ENCODE peak calls at places on chromosomes 13 and 19, in ten cellular contexts. One of them, this sample, is unnamed.

GRCh38 chr13:109481046-109481445 is 305.3 kb downstream of the IRS2 start:
- DNase-seq in neural progenitor cell: no peak
- DNase-seq in prostate gland: no peak
- DNase-seq in naive thymus-derived CD4-positive, alpha-beta T cell: no peak
- DNase-seq in right cardiac atrium: no peak
- DNase-seq in fibroblast of the aortic adventitia: no peak
- DNase-seq in psoas muscle: no peak
- DNase-seq in kidney epithelial cell: no peak
- DNase-seq in ascending aorta: no peak
- DNase-seq in astrocyte of the spinal cord: peak
- DNase-seq in this sample: no peak

GRCh38 chr19:41111296-41111695 is 2.9 kb upstream of the CYP2F1 start:
- DNase-seq in neural progenitor cell: no peak
- DNase-seq in prostate gland: no peak
- DNase-seq in naive thymus-derived CD4-positive, alpha-beta T cell: no peak
- DNase-seq in right cardiac atrium: no peak
- DNase-seq in fibroblast of the aortic adventitia: no peak
- DNase-seq in psoas muscle: no peak
- DNase-seq in kidney epithelial cell: no peak
- DNase-seq in ascending aorta: no peak
- DNase-seq in astrocyte of the spinal cord: no peak
- DNase-seq in this sample: no peak

GRCh38 chr13:75877092-75877491 is 241.0 kb downstream of the LMO7 start:
- DNase-seq in neural progenitor cell: peak
- DNase-seq in prostate gland: no peak
- DNase-seq in naive thymus-derived CD4-positive, alpha-beta T cell: no peak
- DNase-seq in right cardiac atrium: no peak
- DNase-seq in fibroblast of the aortic adventitia: no peak
- DNase-seq in psoas muscle: no peak
- DNase-seq in kidney epithelial cell: no peak
- DNase-seq in ascending aorta: no peak
- DNase-seq in astrocyte of the spinal cord: no peak
- DNase-seq in this sample: no peak

GRCh38 chr13:53200498-53201453 is 172.2 kb downstream of the OLFM4 start:
- DNase-seq in neural progenitor cell: peak
- DNase-seq in prostate gland: peak
- DNase-seq in naive thymus-derived CD4-positive, alpha-beta T cell: peak
- DNase-seq in right cardiac atrium: peak
- DNase-seq in fibroblast of the aortic adventitia: no peak
- DNase-seq in psoas muscle: peak
- DNase-seq in kidney epithelial cell: no peak
- DNase-seq in ascending aorta: no peak
- DNase-seq in astrocyte of the spinal cord: no peak
- DNase-seq in this sample: no peak

GRCh38 chr19:28514166-28514565 is 698.8 kb downstream of the UQCRFS1 start:
- DNase-seq in neural progenitor cell: no peak
- DNase-seq in prostate gland: no peak
- DNase-seq in naive thymus-derived CD4-positive, alpha-beta T cell: no peak
- DNase-seq in right cardiac atrium: no peak
- DNase-seq in fibroblast of the aortic adventitia: no peak
- DNase-seq in psoas muscle: no peak
- DNase-seq in kidney epithelial cell: no peak
- DNase-seq in ascending aorta: no peak
- DNase-seq in astrocyte of the spinal cord: no peak
- DNase-seq in this sample: no peak

GRCh38 chr13:75547917-75548316 is 1.7 kb upstream of the UCHL3 start:
- DNase-seq in neural progenitor cell: no peak
- DNase-seq in prostate gland: no peak
- DNase-seq in naive thymus-derived CD4-positive, alpha-beta T cell: no peak
- DNase-seq in right cardiac atrium: no peak
- DNase-seq in fibroblast of the aortic adventitia: no peak
- DNase-seq in psoas muscle: no peak
- DNase-seq in kidney epithelial cell: no peak
- DNase-seq in ascending aorta: no peak
- DNase-seq in astrocyte of the spinal cord: no peak
- DNase-seq in this sample: no peak

GRCh38 chr19:9151367-9151766 is 11.2 kb downstream of the ZNF317 start:
- DNase-seq in neural progenitor cell: no peak
- DNase-seq in prostate gland: no peak
- DNase-seq in naive thymus-derived CD4-positive, alpha-beta T cell: no peak
- DNase-seq in right cardiac atrium: no peak
- DNase-seq in fibroblast of the aortic adventitia: no peak
- DNase-seq in psoas muscle: no peak
- DNase-seq in kidney epithelial cell: no peak
- DNase-seq in ascending aorta: no peak
- DNase-seq in astrocyte of the spinal cord: no peak
- DNase-seq in this sample: no peak

GRCh38 chr13:109274188-109274821 is 512.1 kb downstream of the IRS2 start:
- DNase-seq in neural progenitor cell: peak
- DNase-seq in prostate gland: no peak
- DNase-seq in naive thymus-derived CD4-positive, alpha-beta T cell: no peak
- DNase-seq in right cardiac atrium: no peak
- DNase-seq in fibroblast of the aortic adventitia: peak
- DNase-seq in psoas muscle: no peak
- DNase-seq in kidney epithelial cell: no peak
- DNase-seq in ascending aorta: no peak
- DNase-seq in astrocyte of the spinal cord: peak
- DNase-seq in this sample: no peak

GRCh38 chr13:51995677-51996551 is 15.3 kb downstream of the ATP7B start:
- DNase-seq in neural progenitor cell: peak
- DNase-seq in prostate gland: peak
- DNase-seq in naive thymus-derived CD4-positive, alpha-beta T cell: no peak
- DNase-seq in right cardiac atrium: peak
- DNase-seq in fibroblast of the aortic adventitia: peak
- DNase-seq in psoas muscle: no peak
- DNase-seq in kidney epithelial cell: no peak
- DNase-seq in ascending aorta: no peak
- DNase-seq in astrocyte of the spinal cord: peak
- DNase-seq in this sample: no peak

GRCh38 chr13:80035096-80035495 is 305.8 kb downstream of the SPRY2 start:
- DNase-seq in neural progenitor cell: no peak
- DNase-seq in prostate gland: no peak
- DNase-seq in naive thymus-derived CD4-positive, alpha-beta T cell: no peak
- DNase-seq in right cardiac atrium: no peak
- DNase-seq in fibroblast of the aortic adventitia: peak
- DNase-seq in psoas muscle: no peak
- DNase-seq in kidney epithelial cell: no peak
- DNase-seq in ascending aorta: no peak
- DNase-seq in astrocyte of the spinal cord: no peak
- DNase-seq in this sample: no peak

GRCh38 chr19:41997121-41997850 is 3.3 kb upstream of the ATP1A3 start:
- DNase-seq in neural progenitor cell: peak
- DNase-seq in prostate gland: peak
- DNase-seq in naive thymus-derived CD4-positive, alpha-beta T cell: peak
- DNase-seq in right cardiac atrium: peak
- DNase-seq in fibroblast of the aortic adventitia: peak
- DNase-seq in psoas muscle: peak
- DNase-seq in kidney epithelial cell: no peak
- DNase-seq in ascending aorta: no peak
- DNase-seq in astrocyte of the spinal cord: peak
- DNase-seq in this sample: peak

GRCh38 chr19:16233836-16234551 is 36.3 kb downstream of the AP1M1 start:
- DNase-seq in neural progenitor cell: no peak
- DNase-seq in prostate gland: no peak
- DNase-seq in naive thymus-derived CD4-positive, alpha-beta T cell: no peak
- DNase-seq in right cardiac atrium: no peak
- DNase-seq in fibroblast of the aortic adventitia: no peak
- DNase-seq in psoas muscle: no peak
- DNase-seq in kidney epithelial cell: no peak
- DNase-seq in ascending aorta: no peak
- DNase-seq in astrocyte of the spinal cord: no peak
- DNase-seq in this sample: no peak

DNA sequence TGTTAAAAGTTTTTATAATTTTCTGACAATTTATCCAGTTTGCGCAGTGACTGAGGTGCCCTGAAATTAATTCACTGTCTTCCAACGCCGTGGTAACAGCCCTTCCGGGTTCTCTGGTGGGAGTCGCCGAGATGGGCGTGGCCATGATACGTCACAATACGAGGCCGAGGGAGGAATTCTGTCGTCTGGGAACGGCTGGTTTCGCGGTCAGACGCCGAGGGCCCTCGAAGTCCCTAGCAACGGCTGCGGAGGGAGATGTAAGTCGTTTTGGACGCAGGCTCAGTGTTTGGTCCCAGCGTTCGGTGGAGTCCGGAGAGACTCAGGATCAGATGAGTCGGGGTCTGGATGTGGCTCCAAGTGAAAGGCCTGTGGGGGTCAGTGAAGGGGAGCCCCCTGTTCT is 21.7 kb downstream of the ZNF613 start:
- DNase-seq in neural progenitor cell: no peak
- DNase-seq in prostate gland: no peak
- DNase-seq in naive thymus-derived CD4-positive, alpha-beta T cell: no peak
- DNase-seq in right cardiac atrium: peak
- DNase-seq in fibroblast of the aortic adventitia: peak
- DNase-seq in psoas muscle: no peak
- DNase-seq in kidney epithelial cell: no peak
- DNase-seq in ascending aorta: no peak
- DNase-seq in astrocyte of the spinal cord: peak
- DNase-seq in this sample: no peak
- H3K4me3 ChIP-seq in neural progenitor cell: no peak
- H3K4me3 ChIP-seq in prostate gland: no peak
- H3K4me3 ChIP-seq in naive thymus-derived CD4-positive, alpha-beta T cell: no peak
- H3K4me3 ChIP-seq in right cardiac atrium: peak
- H3K4me3 ChIP-seq in fibroblast of the aortic adventitia: peak
- H3K4me3 ChIP-seq in psoas muscle: no peak
- H3K4me3 ChIP-seq in kidney epithelial cell: peak
- H3K4me3 ChIP-seq in ascending aorta: no peak
- H3K4me3 ChIP-seq in astrocyte of the spinal cord: peak
- H3K4me3 ChIP-seq in this sample: no peak

GRCh38 chr19:37926255-37926654 is 19.2 kb downstream of the SIPA1L3 start:
- DNase-seq in neural progenitor cell: no peak
- DNase-seq in prostate gland: no peak
- DNase-seq in naive thymus-derived CD4-positive, alpha-beta T cell: no peak
- DNase-seq in right cardiac atrium: no peak
- DNase-seq in fibroblast of the aortic adventitia: no peak
- DNase-seq in psoas muscle: no peak
- DNase-seq in kidney epithelial cell: no peak
- DNase-seq in ascending aorta: no peak
- DNase-seq in astrocyte of the spinal cord: no peak
- DNase-seq in this sample: no peak
- H3K4me3 ChIP-seq in neural progenitor cell: no peak
- H3K4me3 ChIP-seq in prostate gland: no peak
- H3K4me3 ChIP-seq in naive thymus-derived CD4-positive, alpha-beta T cell: no peak
- H3K4me3 ChIP-seq in right cardiac atrium: no peak
- H3K4me3 ChIP-seq in fibroblast of the aortic adventitia: no peak
- H3K4me3 ChIP-seq in psoas muscle: no peak
- H3K4me3 ChIP-seq in kidney epithelial cell: no peak
- H3K4me3 ChIP-seq in ascending aorta: no peak
- H3K4me3 ChIP-seq in astrocyte of the spinal cord: no peak
- H3K4me3 ChIP-seq in this sample: no peak

DNA sequence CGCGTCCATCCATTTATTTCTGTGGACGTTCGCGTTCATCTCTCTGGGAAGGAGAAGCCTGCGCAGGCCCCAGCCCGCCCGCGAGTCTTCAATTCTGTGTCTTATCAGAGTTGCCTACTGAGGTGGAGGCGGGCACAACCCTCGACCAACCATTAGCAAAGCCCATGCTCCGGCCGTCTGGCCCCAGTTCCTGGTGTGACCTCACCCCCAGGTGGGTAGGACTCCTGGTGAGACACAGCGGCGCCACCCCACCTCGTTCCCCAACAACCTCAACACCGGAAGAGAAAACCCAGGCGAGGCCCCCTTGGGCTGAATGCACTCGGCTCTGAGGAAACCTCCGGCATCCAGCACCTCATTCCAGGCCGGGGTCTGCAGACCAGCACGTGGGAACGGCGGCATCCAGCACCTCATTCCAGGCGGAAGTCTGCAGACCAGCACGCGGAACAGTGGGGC is 14.7 kb downstream of the ZNF787 start:
- DNase-seq in neural progenitor cell: no peak
- DNase-seq in prostate gland: no peak
- DNase-seq in naive thymus-derived CD4-positive, alpha-beta T cell: no peak
- DNase-seq in right cardiac atrium: peak
- DNase-seq in fibroblast of the aortic adventitia: no peak
- DNase-seq in psoas muscle: no peak
- DNase-seq in kidney epithelial cell: no peak
- DNase-seq in ascending aorta: no peak
- DNase-seq in astrocyte of the spinal cord: no peak
- DNase-seq in this sample: no peak
- H3K4me3 ChIP-seq in neural progenitor cell: no peak
- H3K4me3 ChIP-seq in prostate gland: no peak
- H3K4me3 ChIP-seq in naive thymus-derived CD4-positive, alpha-beta T cell: no peak
- H3K4me3 ChIP-seq in right cardiac atrium: no peak
- H3K4me3 ChIP-seq in fibroblast of the aortic adventitia: no peak
- H3K4me3 ChIP-seq in psoas muscle: no peak
- H3K4me3 ChIP-seq in kidney epithelial cell: no peak
- H3K4me3 ChIP-seq in ascending aorta: no peak
- H3K4me3 ChIP-seq in astrocyte of the spinal cord: no peak
- H3K4me3 ChIP-seq in this sample: no peak

GRCh38 chr19:5537870-5538269 is 29.9 kb downstream of the TINCR start:
- DNase-seq in neural progenitor cell: no peak
- DNase-seq in prostate gland: no peak
- DNase-seq in naive thymus-derived CD4-positive, alpha-beta T cell: no peak
- DNase-seq in right cardiac atrium: peak
- DNase-seq in fibroblast of the aortic adventitia: no peak
- DNase-seq in psoas muscle: no peak
- DNase-seq in kidney epithelial cell: no peak
- DNase-seq in ascending aorta: no peak
- DNase-seq in astrocyte of the spinal cord: no peak
- DNase-seq in this sample: no peak

GRCh38 chr19:5533257-5533656 is 34.5 kb downstream of the TINCR start:
- DNase-seq in neural progenitor cell: no peak
- DNase-seq in prostate gland: no peak
- DNase-seq in naive thymus-derived CD4-positive, alpha-beta T cell: no peak
- DNase-seq in right cardiac atrium: peak
- DNase-seq in fibroblast of the aortic adventitia: no peak
- DNase-seq in psoas muscle: no peak
- DNase-seq in kidney epithelial cell: no peak
- DNase-seq in ascending aorta: no peak
- DNase-seq in astrocyte of the spinal cord: no peak
- DNase-seq in this sample: no peak

GRCh38 chr19:5534787-5535586 is 32.8 kb downstream of the TINCR start:
- DNase-seq in neural progenitor cell: no peak
- DNase-seq in prostate gland: no peak
- DNase-seq in naive thymus-derived CD4-positive, alpha-beta T cell: no peak
- DNase-seq in right cardiac atrium: peak
- DNase-seq in fibroblast of the aortic adventitia: peak
- DNase-seq in psoas muscle: no peak
- DNase-seq in kidney epithelial cell: no peak
- DNase-seq in ascending aorta: no peak
- DNase-seq in astrocyte of the spinal cord: no peak
- DNase-seq in this sample: peak

GRCh38 chr19:5539431-5539833 is 28.3 kb downstream of the TINCR start:
- DNase-seq in neural progenitor cell: peak
- DNase-seq in prostate gland: no peak
- DNase-seq in naive thymus-derived CD4-positive, alpha-beta T cell: no peak
- DNase-seq in right cardiac atrium: peak
- DNase-seq in fibroblast of the aortic adventitia: no peak
- DNase-seq in psoas muscle: no peak
- DNase-seq in kidney epithelial cell: no peak
- DNase-seq in ascending aorta: no peak
- DNase-seq in astrocyte of the spinal cord: no peak
- DNase-seq in this sample: peak

DNA sequence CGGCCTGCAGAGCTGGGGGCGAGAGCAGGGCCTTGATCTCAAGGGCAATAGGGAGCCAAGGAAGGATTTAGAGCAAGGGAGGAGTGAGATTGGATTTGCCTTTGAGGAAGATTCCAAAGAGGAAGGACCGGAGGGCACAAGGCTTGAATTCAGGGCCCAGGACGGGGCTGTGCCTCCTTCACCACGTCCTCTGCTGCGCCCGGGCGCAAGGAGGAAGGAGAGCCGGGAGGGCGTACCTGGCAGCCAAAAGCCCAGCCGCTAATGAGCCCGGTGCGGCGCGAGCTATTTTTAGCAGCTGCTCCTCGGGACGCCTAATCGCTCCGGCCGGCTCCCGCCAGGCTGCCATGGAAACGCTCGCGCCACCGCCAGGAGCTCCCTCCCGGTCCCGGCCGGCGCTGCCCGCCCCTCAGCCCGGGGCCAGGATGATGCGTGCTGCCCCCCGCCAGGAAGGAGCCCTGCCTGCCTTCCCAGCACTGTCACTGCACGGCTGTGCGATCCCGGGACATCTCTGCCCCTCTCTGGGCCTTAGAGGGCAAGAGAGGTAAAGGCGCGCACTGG is 31.3 kb downstream of the TINCR start:
- DNase-seq in neural progenitor cell: peak
- DNase-seq in prostate gland: peak
- DNase-seq in naive thymus-derived CD4-positive, alpha-beta T cell: no peak
- DNase-seq in right cardiac atrium: peak
- DNase-seq in fibroblast of the aortic adventitia: peak
- DNase-seq in psoas muscle: peak
- DNase-seq in kidney epithelial cell: no peak
- DNase-seq in ascending aorta: no peak
- DNase-seq in astrocyte of the spinal cord: peak
- DNase-seq in this sample: peak
- H3K4me3 ChIP-seq in neural progenitor cell: peak
- H3K4me3 ChIP-seq in prostate gland: no peak
- H3K4me3 ChIP-seq in naive thymus-derived CD4-positive, alpha-beta T cell: no peak
- H3K4me3 ChIP-seq in right cardiac atrium: peak
- H3K4me3 ChIP-seq in fibroblast of the aortic adventitia: peak
- H3K4me3 ChIP-seq in psoas muscle: no peak
- H3K4me3 ChIP-seq in kidney epithelial cell: no peak
- H3K4me3 ChIP-seq in ascending aorta: no peak
- H3K4me3 ChIP-seq in astrocyte of the spinal cord: no peak
- H3K4me3 ChIP-seq in this sample: peak

This sample was measured in HAP-1.